ENCODE peak calls at places on chromosomes 1 and 21, in six cellular contexts. R is testis, P is fibroblast of mammary gland, B is colonic mucosa, A is psoas muscle, C is uterus. U is an unnamed sample.

GRCh38 chr1:111139234-111139955 is 498 bp downstream of the DRAM2 start:
- DNase-seq in R (peak), P (peak), B (peak), A (peak), C (no peak), U (no peak)

GRCh38 chr1:54283214-54283996 is 83.4 kb downstream of the MRPL37 start:
- DNase-seq in R (no peak), P (no peak), B (no peak), A (no peak), C (no peak), U (no peak)

GRCh38 chr1:219099307-219099706 is 74.4 kb upstream of the LYPLAL1 start:
- DNase-seq in R (no peak), P (no peak), B (no peak), A (no peak), C (no peak), U (no peak)

GRCh38 chr1:106620521-106620954 is 435.9 kb upstream of the PRMT6 start:
- DNase-seq in R (no peak), P (peak), B (no peak), A (no peak), C (no peak), U (no peak)

GRCh38 chr1:155396874-155397476 is 76.3 kb downstream of the RUSC1 start:
- DNase-seq in R (no peak), P (no peak), B (peak), A (no peak), C (no peak), U (no peak)

GRCh38 chr21:37045139-37045538 is 27.7 kb downstream of the PIGP start:
- DNase-seq in R (no peak), P (no peak), B (no peak), A (no peak), C (no peak), U (no peak)

GRCh38 chr1:43438006-43438405 is 15.7 kb downstream of the HYI start:
- DNase-seq in R (no peak), P (no peak), B (no peak), A (no peak), C (no peak), U (no peak)

GRCh38 chr1:30757196-30757949 is at the start of gene LAPTM5:
- DNase-seq in R (peak), P (peak), B (peak), A (peak), C (peak), U (no peak)

GRCh38 chr1:4220362-4220761 is 320.3 kb upstream of the C1orf174 start:
- DNase-seq in R (no peak), P (no peak), B (no peak), A (no peak), C (no peak), U (no peak)

GRCh38 chr1:2821970-2822620 is 20.6 kb upstream of the TTC34 start:
- DNase-seq in R (peak), P (no peak), B (peak), A (peak), C (no peak), U (no peak)

GRCh38 chr1:212470059-212470458 is 37.3 kb downstream of the NENF start:
- DNase-seq in R (peak), P (peak), B (peak), A (peak), C (peak), U (peak)

DNA sequence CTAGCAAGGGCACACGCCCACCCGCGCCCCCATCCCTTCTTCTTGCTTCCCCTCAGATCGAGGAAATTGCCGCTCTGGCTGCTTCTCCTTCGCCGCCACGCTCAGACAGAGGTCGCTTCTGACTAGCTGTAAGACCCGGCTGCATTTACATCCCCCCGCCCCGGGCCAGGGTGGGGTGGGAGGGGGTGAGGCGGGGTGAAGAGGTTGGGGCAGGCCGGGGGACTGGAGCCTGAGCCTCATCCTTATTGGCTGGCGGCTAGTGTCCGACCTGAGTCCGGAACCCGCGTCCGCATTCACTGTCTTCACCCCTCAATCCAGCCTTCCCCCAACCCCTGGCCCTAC is 11.1 kb downstream of the NR5A2 start:
- DNase-seq in R (no peak), P (no peak), B (peak), A (no peak), C (no peak), U (no peak)
- H3K4me3 ChIP-seq in R (peak), P (no peak), B (peak), A (peak), C (peak), U (peak)

GRCh38 chr1:19840228-19840627 is 25.1 kb upstream of the RNF186 start:
- DNase-seq in R (no peak), P (no peak), B (no peak), A (no peak), C (no peak), U (no peak)

GRCh38 chr1:19846338-19846737 is 31.3 kb upstream of the RNF186 start:
- DNase-seq in R (no peak), P (no peak), B (peak), A (no peak), C (no peak), U (no peak)

GRCh38 chr1:19844726-19845125 is 29.6 kb upstream of the RNF186 start:
- DNase-seq in R (no peak), P (no peak), B (no peak), A (no peak), C (no peak), U (no peak)

DNA sequence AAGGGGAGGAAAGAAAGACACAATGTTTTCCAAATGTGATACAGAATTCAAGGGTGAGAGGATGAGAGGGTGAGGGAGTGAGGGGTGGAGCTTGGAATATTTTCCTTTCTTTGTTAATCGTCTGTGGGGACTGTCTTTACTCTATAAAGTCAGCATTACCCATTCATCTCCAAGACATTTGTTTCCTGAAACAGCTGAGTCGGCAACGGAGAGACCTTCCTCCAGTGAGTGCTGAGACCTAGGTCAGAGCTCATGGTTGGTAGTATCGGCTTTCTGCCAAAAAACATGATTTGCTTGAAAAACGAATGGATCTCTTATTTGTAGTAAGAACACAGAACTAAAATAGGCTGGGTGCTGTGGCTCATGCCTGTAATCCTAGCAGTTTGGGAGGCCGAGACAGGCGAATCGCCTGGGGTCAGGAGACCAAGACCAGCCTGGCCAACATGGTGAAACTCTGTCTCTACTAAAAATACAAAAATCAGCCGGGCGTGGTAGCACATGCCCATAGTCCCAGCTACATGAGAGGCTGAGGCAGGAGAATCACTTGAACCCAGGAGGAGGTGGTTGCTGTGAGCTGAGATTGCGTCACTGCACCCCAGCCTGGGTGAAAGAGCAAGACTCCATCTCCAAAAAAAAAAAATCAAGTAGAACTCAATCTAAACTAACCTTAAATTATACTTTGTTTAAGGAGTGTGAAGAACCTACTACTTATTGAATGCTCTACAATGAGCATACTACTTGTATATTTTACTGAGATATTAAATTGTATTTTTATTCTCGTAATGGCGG is 30.3 kb upstream of the RNF186 start:
- DNase-seq in R (peak), P (no peak), B (no peak), A (no peak), C (no peak), U (no peak)
- TF ChIP-seq CTCF in R (no peak), P (no peak), B (no peak), A (no peak), C (no peak), U (no peak)

GRCh38 chr1:245051349-245052221 is 103.2 kb upstream of the KIF26B start:
- DNase-seq in R (peak), P (no peak), B (no peak), A (no peak), C (no peak), U (no peak)
- H3K4me3 ChIP-seq in R (no peak), P (no peak), B (no peak), A (no peak), C (no peak), U (no peak)

GRCh38 chr1:94852758-94853157 is 32.6 kb downstream of the SLC44A3 start:
- DNase-seq in R (no peak), P (peak), B (no peak), A (no peak), C (no peak), U (no peak)
- TF ChIP-seq CTCF in R (peak), P (peak), B (no peak), A (no peak), C (peak), U (no peak)

DNA sequence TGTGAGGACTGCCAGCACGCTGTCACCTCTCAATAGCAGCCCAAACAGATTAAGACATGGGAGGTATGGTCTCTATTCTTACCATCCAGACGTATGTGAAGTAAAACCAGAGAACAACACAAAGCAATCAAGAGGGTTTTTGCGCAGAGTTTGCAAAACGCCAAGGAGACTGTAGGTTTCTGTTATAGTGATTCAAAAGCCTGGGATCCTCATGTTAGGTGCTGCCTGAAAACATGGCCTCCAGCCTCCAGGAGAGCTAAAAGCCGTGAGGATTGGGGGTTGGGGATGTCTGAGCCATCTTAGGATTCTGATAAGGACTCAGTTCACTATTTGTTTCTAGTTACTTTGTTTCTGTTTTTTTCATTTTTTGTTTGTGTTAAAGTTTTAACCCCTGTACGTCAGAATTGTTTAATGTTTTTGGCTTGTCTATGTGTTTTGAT is 4.2 kb upstream of the CCT8 start:
- DNase-seq in R (peak), P (peak), B (peak), A (no peak), C (no peak), U (no peak)
- H3K4me3 ChIP-seq in R (peak), P (peak), B (peak), A (peak), C (peak), U (peak)

GRCh38 chr1:167510244-167510643 is 8.1 kb downstream of the CD247 start:
- DNase-seq in R (no peak), P (no peak), B (no peak), A (no peak), C (no peak), U (no peak)

GRCh38 chr1:167509587-167509986 is 8.7 kb downstream of the CD247 start:
- DNase-seq in R (no peak), P (no peak), B (no peak), A (no peak), C (no peak), U (no peak)

GRCh38 chr1:167512262-167512661 is 6.1 kb downstream of the CD247 start:
- DNase-seq in R (no peak), P (no peak), B (no peak), A (no peak), C (no peak), U (no peak)

GRCh38 chr1:167511374-167511986 is 6.8 kb downstream of the CD247 start:
- DNase-seq in R (no peak), P (no peak), B (no peak), A (no peak), C (no peak), U (no peak)

DNA sequence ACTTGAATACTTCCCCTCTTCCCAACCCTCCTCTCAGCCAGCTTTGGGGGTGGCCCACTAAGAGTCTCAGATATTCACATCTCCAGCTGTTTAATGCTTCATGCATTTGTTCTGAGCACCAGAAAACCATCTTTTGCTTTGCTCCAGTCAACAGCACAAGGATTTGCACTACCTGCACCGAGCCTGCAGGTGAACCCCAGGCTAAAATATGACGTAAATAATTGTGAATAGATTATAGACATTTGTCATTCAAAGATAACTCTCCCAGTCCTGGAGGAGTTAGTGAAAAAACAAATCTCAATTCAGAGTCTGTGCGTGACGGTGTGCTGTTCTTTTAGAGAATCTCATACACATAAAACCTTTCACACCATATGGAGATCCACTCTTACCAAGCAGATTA is 7.4 kb downstream of the CD247 start:
- DNase-seq in R (no peak), P (no peak), B (no peak), A (no peak), C (no peak), U (no peak)
- TF ChIP-seq CTCF in R (no peak), P (no peak), B (no peak), A (no peak), C (no peak), U (no peak)

GRCh38 chr1:85444381-85444780 is 20.6 kb downstream of the DDAH1 start:
- DNase-seq in R (no peak), P (no peak), B (no peak), A (no peak), C (no peak), U (no peak)

GRCh38 chr1:85445906-85446305 is 19.1 kb downstream of the DDAH1 start:
- DNase-seq in R (no peak), P (peak), B (no peak), A (no peak), C (no peak), U (no peak)

GRCh38 chr1:85437139-85437538 is 27.8 kb downstream of the DDAH1 start:
- DNase-seq in R (no peak), P (no peak), B (no peak), A (no peak), C (no peak), U (no peak)

GRCh38 chr1:85438353-85438752 is 26.6 kb downstream of the DDAH1 start:
- DNase-seq in R (no peak), P (peak), B (no peak), A (no peak), C (no peak), U (no peak)

GRCh38 chr1:85440584-85440983 is 24.4 kb downstream of the DDAH1 start:
- DNase-seq in R (no peak), P (no peak), B (no peak), A (no peak), C (no peak), U (no peak)
- H3K4me3 ChIP-seq in R (no peak), P (no peak), B (no peak), A (no peak), C (no peak), U (peak)

DNA sequence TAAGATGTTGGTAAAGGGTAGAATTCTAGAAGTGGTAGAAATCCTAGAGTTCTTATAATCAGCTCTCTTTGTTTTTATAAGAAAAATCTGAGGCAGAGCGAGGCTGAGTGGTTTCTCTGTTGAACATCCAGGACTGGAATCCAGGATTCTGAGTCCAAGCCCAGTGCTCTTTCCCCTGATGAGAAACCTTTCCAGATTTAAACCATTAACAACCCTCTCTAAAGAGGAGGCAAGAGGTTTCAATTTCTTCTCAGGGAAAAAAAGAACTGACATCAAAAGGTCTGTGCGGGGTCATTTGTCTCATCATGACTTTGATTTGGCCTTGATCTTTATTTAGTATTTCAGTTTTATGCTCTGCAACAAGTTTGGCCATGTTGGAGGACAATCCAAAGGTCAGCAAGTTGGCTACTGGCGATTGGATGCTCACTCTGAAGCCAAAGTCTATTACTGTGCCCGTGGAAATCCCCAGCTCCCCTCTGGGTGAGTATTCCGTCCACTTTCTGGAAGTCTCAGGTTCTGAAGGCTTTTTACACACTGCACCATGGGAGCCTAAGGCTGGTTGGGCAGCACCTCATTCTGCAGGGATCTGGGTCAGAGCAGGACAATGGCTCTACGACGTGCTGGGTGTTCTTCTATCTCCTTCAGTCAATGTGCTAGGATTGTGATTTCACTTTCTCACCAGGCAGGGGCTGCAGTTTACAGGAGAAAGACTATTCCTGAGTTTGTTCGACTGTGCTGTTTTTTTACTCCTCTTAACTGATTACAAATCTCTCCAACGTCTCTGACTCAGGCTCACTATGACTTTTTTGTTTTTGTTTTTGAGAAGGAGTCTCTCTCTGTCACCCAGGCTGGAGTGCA is 18.9 kb upstream of the CCT8 start:
- DNase-seq in R (no peak), P (peak), B (no peak), A (no peak), C (no peak), U (no peak)
- TF ChIP-seq CTCF in R (no peak), P (peak), B (no peak), A (no peak), C (no peak), U (no peak)

GRCh38 chr1:7702365-7702764 is 68.7 kb upstream of the VAMP3 start:
- DNase-seq in R (no peak), P (no peak), B (no peak), A (no peak), C (no peak), U (no peak)

GRCh38 chr1:7705908-7706216 is 65.2 kb upstream of the VAMP3 start:
- DNase-seq in R (no peak), P (no peak), B (no peak), A (no peak), C (no peak), U (no peak)

GRCh38 chr1:7703321-7704213 is 67.5 kb upstream of the VAMP3 start:
- DNase-seq in R (peak), P (no peak), B (peak), A (no peak), C (no peak), U (no peak)

GRCh38 chr1:7705048-7705907 is 65.8 kb upstream of the VAMP3 start:
- DNase-seq in R (peak), P (no peak), B (peak), A (peak), C (no peak), U (no peak)

DNA sequence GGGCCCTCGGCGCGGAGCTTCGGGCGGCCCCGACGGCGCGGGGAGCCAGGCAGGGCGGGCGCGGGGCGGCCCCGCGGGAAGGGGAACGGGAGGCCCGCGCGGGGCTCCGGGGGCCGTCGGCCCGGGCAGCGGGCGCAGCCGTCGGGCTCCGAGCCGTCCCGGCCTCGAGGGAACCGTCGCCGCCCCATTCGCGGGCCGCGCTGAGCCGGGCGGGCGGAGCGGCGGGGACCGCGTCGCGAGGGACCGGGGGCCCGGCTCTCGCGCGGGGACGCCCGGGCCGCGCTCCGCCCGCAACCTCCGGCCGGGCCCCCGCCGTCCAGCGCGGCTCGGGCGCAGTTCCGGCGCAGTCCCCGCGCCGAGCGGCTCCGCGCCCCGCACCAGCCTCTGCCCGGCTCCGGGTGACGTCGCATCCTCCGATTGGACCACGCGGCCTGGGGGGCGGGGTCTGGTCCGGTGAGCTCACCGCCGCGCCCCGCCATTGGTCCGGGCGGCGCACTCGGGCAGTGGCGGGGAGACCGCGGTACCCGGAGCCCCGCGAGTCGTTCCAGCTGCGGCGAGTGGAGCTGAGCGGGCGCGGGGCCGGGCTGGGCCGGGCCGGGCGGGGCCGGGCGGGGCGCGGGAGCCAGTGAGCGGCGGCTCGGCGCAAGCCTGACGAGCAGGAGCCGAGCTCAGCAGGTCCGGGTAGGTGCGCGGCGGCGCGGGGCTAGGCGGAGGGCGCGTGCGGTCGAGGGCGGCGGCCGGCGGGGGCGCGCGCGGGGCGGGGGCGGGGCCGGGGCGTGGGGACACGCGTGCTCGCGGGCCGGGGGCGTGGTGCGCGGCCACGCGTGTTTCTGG is 66.7 kb upstream of the VAMP3 start:
- DNase-seq in R (peak), P (peak), B (peak), A (peak), C (peak), U (peak)
- H3K4me3 ChIP-seq in R (peak), P (no peak), B (no peak), A (peak), C (peak), U (peak)